ENCODE peak calls at places on chromosomes 7 and 10, in four cellular contexts. O is colonic mucosa, R is ascending aorta, D is adrenal gland. W is an unnamed sample. For H3K4me1, the result is how much of the 10 kb centered on the place peaks cover.

GRCh38 chr7:148380581-148381419 is 209.8 kb upstream of the C7orf33 start:
- DNase-seq in O (no peak), R (no peak), D (no peak), W (no peak)

GRCh38 chr7:39312254-39312989 is 253.8 kb upstream of the YAE1 start:
- DNase-seq in O (no peak), R (no peak), D (no peak), W (no peak)

GRCh38 chr10:85610381-85611092 is 756.1 kb downstream of the GRID1 start:
- DNase-seq in O (no peak), R (no peak), D (no peak), W (no peak)

GRCh38 chr10:76130892-76131291 is 699.5 kb downstream of the LRMDA start:
- DNase-seq in O (no peak), R (no peak), D (no peak), W (no peak)

GRCh38 chr10:112949875-112950507 is at the start of gene TCF7L2:
- DNase-seq in O (peak), R (peak), D (peak), W (peak)

GRCh38 chr10:31146496-31147219 is 115.0 kb upstream of the ZNF438 start:
- DNase-seq in O (no peak), R (no peak), D (peak), W (peak)

GRCh38 chr10:24791129-24791733 is 67.5 kb upstream of the ARHGAP21 start:
- DNase-seq in O (no peak), R (no peak), D (no peak), W (no peak)

GRCh38 chr10:55629792-55630490 is 731.1 kb downstream of the ZWINT start:
- DNase-seq in O (peak), R (no peak), D (peak), W (no peak)

GRCh38 chr7:149878523-149878921 is 4.8 kb downstream of the ATP6V0E2 start:
- DNase-seq in O (no peak), R (no peak), D (no peak), W (no peak)

GRCh38 chr10:128926693-128927092 is 540.3 kb upstream of the MGMT start:
- DNase-seq in O (no peak), R (no peak), D (no peak), W (no peak)

GRCh38 chr10:22436893-22437619 is 91.8 kb downstream of the SPAG6 start:
- DNase-seq in O (peak), R (peak), D (peak), W (no peak)

GRCh38 chr10:3467052-3467906 is 294.7 kb upstream of the PITRM1 start:
- DNase-seq in O (peak), R (peak), D (peak), W (peak)

GRCh38 chr7:81949306-81949705 is 179.5 kb upstream of the HGF start:
- DNase-seq in O (no peak), R (no peak), D (no peak), W (no peak)

GRCh38 chr7:149866817-149867447 is 6.8 kb upstream of the ATP6V0E2 start:
- DNase-seq in O (no peak), R (no peak), D (no peak), W (no peak)

GRCh38 chr10:103727546-103727963 is 127.8 kb downstream of the SH3PXD2A start:
- DNase-seq in O (no peak), R (no peak), D (no peak), W (no peak)

GRCh38 chr7:143052041-143052440 is at the start of gene OR6V1:
- DNase-seq in O (no peak), R (no peak), D (no peak), W (no peak)

GRCh38 chr10:70832852-70833542 is 17.2 kb downstream of the SGPL1 start:
- DNase-seq in O (no peak), R (no peak), D (no peak), W (no peak)

GRCh38 chr7:23044581-23044980 is 30.7 kb upstream of the HYCC1 start:
- DNase-seq in O (no peak), R (no peak), D (no peak), W (no peak)

GRCh38 chr7:98423043-98423442 is 22.2 kb upstream of the BAIAP2L1 start:
- DNase-seq in O (no peak), R (no peak), D (no peak), W (peak)

GRCh38 chr7:70684173-70684572 is 447.8 kb upstream of the GALNT17 start:
- DNase-seq in O (no peak), R (no peak), D (no peak), W (no peak)

GRCh38 chr10:8017276-8017675 is 37.2 kb upstream of the GATA3 start:
- DNase-seq in O (no peak), R (no peak), D (no peak), W (no peak)

GRCh38 chr10:60413306-60414012 is 23.8 kb upstream of the ANK3 start:
- DNase-seq in O (no peak), R (no peak), D (no peak), W (peak)

GRCh38 chr7:73521636-73522080 is 435 bp downstream of the BAZ1B start:
- DNase-seq in O (peak), R (peak), D (peak), W (no peak)

GRCh38 chr10:58027431-58027830 is 240.3 kb downstream of the IPMK start:
- DNase-seq in O (no peak), R (no peak), D (no peak), W (peak)

GRCh38 chr7:44147026-44147881 is 6.1 kb upstream of the MYL7 start:
- DNase-seq in O (no peak), R (no peak), D (peak), W (no peak)

GRCh38 chr7:100079024-100079560 is 2.4 kb downstream of the ZNF3 start:
- DNase-seq in O (peak), R (no peak), D (no peak), W (no peak)

GRCh38 chr7:14341200-14341599 is 351.7 kb upstream of the ETV1 start:
- DNase-seq in O (no peak), R (no peak), D (no peak), W (no peak)

GRCh38 chr7:103857435-103857834 is 132.0 kb downstream of the RELN start:
- DNase-seq in O (no peak), R (no peak), D (no peak), W (no peak)

GRCh38 chr7:86733783-86734182 is 90.1 kb downstream of the GRM3 start:
- DNase-seq in O (no peak), R (no peak), D (no peak), W (peak)

GRCh38 chr10:34769941-34770340 is 45.2 kb downstream of the PARD3 start:
- DNase-seq in O (no peak), R (no peak), D (no peak), W (no peak)

GRCh38 chr7:139776486-139777303 is 1.1 kb downstream of the HIPK2 start:
- DNase-seq in O (peak), R (no peak), D (no peak), W (peak)

GRCh38 chr7:130986271-130986690 is 252.3 kb upstream of the KLF14 start:
- DNase-seq in O (no peak), R (no peak), D (no peak), W (no peak)
- H3K4me1 ChIP-seq in O (under half), R (under half), D (under half), W (under half)

DNA sequence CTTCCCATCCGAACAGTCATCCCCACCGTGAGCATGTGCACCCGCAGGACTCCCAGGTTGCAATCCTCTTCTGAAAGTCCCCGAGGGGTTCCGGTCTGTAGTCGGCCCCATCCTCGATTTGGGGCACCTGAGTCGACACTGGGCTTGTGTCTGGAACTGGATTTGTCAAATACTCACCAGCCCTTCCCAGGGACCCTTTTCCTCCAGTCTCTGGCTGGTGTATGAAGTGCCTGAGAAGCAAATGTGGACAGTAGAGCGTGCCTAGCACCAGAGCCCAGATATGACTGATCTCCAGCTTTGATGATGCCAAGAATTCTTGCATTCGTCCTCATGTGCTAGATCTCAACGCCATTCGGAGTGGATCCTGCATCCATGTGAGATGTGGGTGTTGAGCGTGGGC is 132.5 kb upstream of the ADARB2 start:
- DNase-seq in O (no peak), R (no peak), D (no peak), W (no peak)
- H3K4me1 ChIP-seq in O (under half), R (under half), D (under half), W (under half)

DNA sequence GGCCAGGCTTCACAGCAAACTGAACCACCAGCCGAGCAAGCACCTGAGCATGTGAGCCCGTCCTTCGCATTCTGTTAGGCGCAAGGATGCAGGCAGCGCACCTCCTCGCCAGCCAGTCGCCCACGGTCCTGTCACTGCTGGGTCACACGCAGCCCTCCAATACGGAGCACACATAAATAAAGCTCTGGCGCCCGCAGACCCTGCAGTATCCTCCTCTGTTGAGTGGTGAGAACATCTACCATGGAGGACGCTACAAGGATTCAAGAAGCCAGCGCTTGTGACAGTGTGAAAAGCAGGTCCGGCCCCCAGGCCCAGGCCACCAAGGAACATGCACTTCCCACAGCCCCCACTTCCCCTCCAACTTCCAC is 34.9 kb downstream of the VOPP1 start:
- DNase-seq in O (no peak), R (no peak), D (no peak), W (no peak)
- H3K4me1 ChIP-seq in O (under half), R (under half), D (under half), W (under half)

GRCh38 chr10:73871295-73871914 is 3.0 kb downstream of the CAMK2G start:
- DNase-seq in O (no peak), R (no peak), D (no peak), W (no peak)
- H3K4me1 ChIP-seq in O (under half), R (half or more), D (under half), W (under half)

GRCh38 chr7:128112781-128113221 is 81.6 kb upstream of the LRRC4 start:
- DNase-seq in O (no peak), R (peak), D (no peak), W (no peak)

GRCh38 chr7:128108129-128108528 is 76.9 kb upstream of the LRRC4 start:
- DNase-seq in O (no peak), R (peak), D (no peak), W (no peak)

GRCh38 chr7:128108641-128109423 is 77.6 kb upstream of the LRRC4 start:
- DNase-seq in O (no peak), R (peak), D (no peak), W (no peak)

GRCh38 chr7:128112018-128112780 is 81.0 kb upstream of the LRRC4 start:
- DNase-seq in O (no peak), R (peak), D (no peak), W (no peak)

GRCh38 chr7:128110641-128111365 is 79.6 kb upstream of the LRRC4 start:
- DNase-seq in O (no peak), R (peak), D (no peak), W (no peak)
- H3K4me1 ChIP-seq in O (under half), R (under half), D (under half), W (under half)

GRCh38 chr7:114309729-114310128 is 104.9 kb upstream of the FOXP2 start:
- DNase-seq in O (no peak), R (no peak), D (no peak), W (no peak)
- H3K4me1 ChIP-seq in O (under half), R (under half), D (under half), W (under half)

DNA sequence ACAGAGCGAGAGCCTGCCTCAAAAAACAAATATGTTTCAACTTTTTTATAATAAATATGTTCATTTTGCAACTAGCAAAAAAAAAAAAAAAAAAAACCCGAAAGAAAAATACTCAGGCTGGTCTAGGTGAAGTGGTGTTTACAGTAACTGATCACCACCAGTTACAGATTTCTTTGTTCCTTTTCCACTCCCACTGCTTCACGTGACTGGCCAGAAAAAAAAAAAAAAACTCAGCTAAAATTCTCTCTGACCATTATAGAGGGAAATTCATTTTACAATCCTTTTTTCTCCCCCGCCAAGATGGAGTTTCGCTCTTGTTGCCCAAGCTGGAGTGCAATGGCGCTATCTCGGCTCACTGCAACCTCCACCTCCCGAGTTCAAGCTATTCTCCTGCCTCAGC is 4.6 kb upstream of the ASCC1 start:
- DNase-seq in O (no peak), R (no peak), D (no peak), W (no peak)
- H3K4me1 ChIP-seq in O (under half), R (half or more), D (under half), W (under half)

W was measured in SJCRH30.